ENCODE peak calls at places on chromosomes 13 and 19, in five cellular contexts. O, U, A, E and K are unnamed samples.

GRCh38 chr13:111516712-111517640 is 196.5 kb downstream of the TEX29 start:
- DNase-seq in O (no peak), U (no peak), A (no peak), E (no peak), K (no peak)

GRCh38 chr19:53394522-53394973 is 401 bp upstream of the ZNF765 start:
- DNase-seq in O (no peak), U (peak), A (peak), E (peak), K (peak)

GRCh38 chr13:111020021-111020420 is 95.1 kb upstream of the ARHGEF7 start:
- DNase-seq in O (no peak), U (no peak), A (no peak), E (no peak), K (no peak)

GRCh38 chr13:23159205-23159586 is 21.6 kb upstream of the SGCG start:
- DNase-seq in O (no peak), U (peak), A (peak), E (peak), K (peak)

GRCh38 chr13:28412981-28413380 is 81.9 kb downstream of the FLT1 start:
- DNase-seq in O (no peak), U (no peak), A (no peak), E (no peak), K (no peak)

GRCh38 chr19:45999653-46000121 is 4.4 kb downstream of the CCDC61 start:
- DNase-seq in O (no peak), U (peak), A (no peak), E (peak), K (peak)

GRCh38 chr13:97574926-97575325 is 141.0 kb downstream of the RAP2A start:
- DNase-seq in O (no peak), U (peak), A (peak), E (peak), K (no peak)

GRCh38 chr13:29474991-29475390 is 120.5 kb downstream of the SLC7A1 start:
- DNase-seq in O (no peak), U (no peak), A (no peak), E (no peak), K (no peak)

GRCh38 chr13:39943711-39944110 is 288.2 kb downstream of the COG6 start:
- DNase-seq in O (no peak), U (no peak), A (no peak), E (no peak), K (no peak)

GRCh38 chr13:114334305-114335053 is 20.2 kb downstream of the CHAMP1 start:
- DNase-seq in O (no peak), U (no peak), A (no peak), E (no peak), K (no peak)

GRCh38 chr13:38265135-38265497 is 84.5 kb upstream of the UFM1 start:
- DNase-seq in O (no peak), U (no peak), A (no peak), E (no peak), K (no peak)

GRCh38 chr19:29945017-29945416 is 3.0 kb downstream of the URI1 start:
- DNase-seq in O (no peak), U (no peak), A (no peak), E (no peak), K (no peak)

GRCh38 chr19:38889803-38890202 is 9.6 kb downstream of the SIRT2 start:
- DNase-seq in O (no peak), U (no peak), A (no peak), E (no peak), K (no peak)

GRCh38 chr19:23071087-23071511 is 45.7 kb upstream of the ZNF730 start:
- DNase-seq in O (no peak), U (peak), A (no peak), E (no peak), K (no peak)

GRCh38 chr13:113646921-113647340 is 11.1 kb downstream of the ATP4B start:
- DNase-seq in O (no peak), U (peak), A (no peak), E (no peak), K (no peak)

GRCh38 chr13:28250542-28250941 is 112.2 kb downstream of the PAN3 start:
- DNase-seq in O (no peak), U (no peak), A (no peak), E (no peak), K (no peak)

GRCh38 chr13:79724348-79725103 is 243.6 kb downstream of the NDFIP2 start:
- DNase-seq in O (no peak), U (no peak), A (peak), E (peak), K (no peak)

GRCh38 chr19:16628984-16629691 is 1.1 kb upstream of the MED26 start:
- DNase-seq in O (no peak), U (no peak), A (no peak), E (peak), K (peak)

GRCh38 chr19:31356587-31357314 is 7.5 kb upstream of the TSHZ3 start:
- DNase-seq in O (no peak), U (peak), A (no peak), E (no peak), K (peak)

GRCh38 chr13:39910833-39911232 is 255.4 kb downstream of the COG6 start:
- DNase-seq in O (no peak), U (no peak), A (no peak), E (no peak), K (no peak)

GRCh38 chr19:16033136-16033530 is 43.2 kb upstream of the TPM4 start:
- DNase-seq in O (no peak), U (no peak), A (no peak), E (no peak), K (no peak)

GRCh38 chr13:112883241-112883945 is 85.6 kb upstream of the MCF2L start:
- DNase-seq in O (no peak), U (no peak), A (no peak), E (no peak), K (no peak)

GRCh38 chr13:41054919-41055619 is 6.2 kb upstream of the WBP4 start:
- DNase-seq in O (no peak), U (no peak), A (no peak), E (peak), K (no peak)

GRCh38 chr13:99374994-99375805 is 68.0 kb upstream of the GPR183 start:
- DNase-seq in O (no peak), U (no peak), A (no peak), E (no peak), K (no peak)

GRCh38 chr19:13646758-13647157 is 117.6 kb upstream of the MRI1 start:
- DNase-seq in O (no peak), U (no peak), A (no peak), E (no peak), K (no peak)

GRCh38 chr13:92510416-92510815 is 716.2 kb upstream of the GPC6 start:
- DNase-seq in O (no peak), U (no peak), A (peak), E (no peak), K (no peak)

GRCh38 chr13:26853272-26853818 is 92.8 kb upstream of the GPR12 start:
- DNase-seq in O (no peak), U (no peak), A (no peak), E (peak), K (no peak)

GRCh38 chr13:94227255-94227879 is 252.1 kb downstream of the DCT start:
- DNase-seq in O (no peak), U (no peak), A (no peak), E (no peak), K (no peak)

GRCh38 chr13:110965038-110965754 is 50.3 kb upstream of the ANKRD10 start:
- DNase-seq in O (no peak), U (no peak), A (peak), E (peak), K (no peak)

GRCh38 chr19:50414850-50415660 is 3.7 kb upstream of the SPIB start:
- DNase-seq in O (no peak), U (peak), A (peak), E (peak), K (peak)

GRCh38 chr19:54160182-54160811 is 776 bp upstream of the LENG1 start:
- DNase-seq in O (no peak), U (no peak), A (peak), E (peak), K (no peak)

GRCh38 chr19:49151339-49152217 is 3.6 kb downstream of the HRC start:
- DNase-seq in O (peak), U (peak), A (peak), E (peak), K (peak)

GRCh38 chr19:611506-611869 is 21.8 kb downstream of the HCN2 start:
- DNase-seq in O (no peak), U (no peak), A (peak), E (no peak), K (no peak)

DNA sequence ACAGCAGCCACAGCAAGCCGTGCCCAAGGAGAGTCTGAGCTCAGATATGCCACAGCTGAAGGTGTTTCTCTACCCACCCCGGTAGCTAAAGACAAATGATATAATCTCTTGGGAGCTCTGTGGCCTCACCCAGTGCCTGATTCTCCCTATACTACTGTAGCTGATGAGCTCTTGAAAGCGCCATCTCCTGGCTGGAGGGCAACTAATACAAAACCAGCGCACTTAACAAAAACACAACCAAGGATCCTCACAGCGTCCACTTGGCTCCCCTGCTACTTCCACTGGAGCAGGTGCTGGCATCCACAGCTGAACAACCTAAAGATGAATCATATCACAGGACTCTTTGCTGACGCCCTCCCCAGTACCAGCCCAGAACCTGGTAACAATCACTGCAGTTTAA is 1212.0 kb downstream of the PCDH17 start:
- DNase-seq in O (no peak), U (no peak), A (no peak), E (no peak), K (no peak)
- TF ChIP-seq CTCF in O (no peak), U (no peak), A (no peak), E (no peak), K (no peak)

DNA sequence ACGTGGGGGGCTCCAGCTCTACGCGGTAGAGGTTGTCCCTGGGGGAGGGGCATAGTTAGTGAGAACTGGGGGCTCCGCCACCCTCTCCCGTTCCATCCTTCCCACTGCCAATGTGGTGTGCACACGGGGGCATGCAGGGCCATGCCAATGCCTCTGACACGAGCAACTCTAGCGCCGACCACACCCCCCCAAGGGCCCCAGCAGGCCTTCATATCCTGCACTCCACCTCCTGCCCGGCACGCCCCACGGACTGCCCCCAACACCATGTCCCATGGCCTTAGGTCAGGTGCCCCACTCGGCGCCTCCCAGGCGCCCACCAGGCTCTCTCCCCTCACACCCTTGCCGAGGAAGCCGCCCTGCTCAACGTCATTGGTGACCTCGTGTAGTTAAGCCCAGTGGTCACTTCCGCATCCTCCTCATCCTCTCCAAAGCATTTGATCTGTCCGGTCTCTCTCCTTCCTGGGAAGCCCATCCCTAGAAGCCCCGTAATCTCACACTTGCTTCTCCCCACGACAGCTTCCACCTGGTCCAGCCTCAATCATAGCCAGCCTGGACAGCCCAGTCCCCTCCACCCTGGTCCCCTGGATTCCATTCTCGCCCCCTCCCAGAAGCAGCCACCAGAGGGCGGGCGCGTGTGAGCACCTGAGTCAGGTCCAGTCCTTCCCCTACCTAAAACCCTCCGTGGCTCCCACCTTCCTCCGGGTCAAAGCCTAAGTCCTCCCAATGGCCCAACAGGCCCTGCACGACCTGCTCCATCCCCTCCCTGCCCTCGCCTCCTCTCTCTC is 2.1 kb downstream of the SEMA6B start:
- DNase-seq in O (no peak), U (peak), A (peak), E (peak), K (peak)
- TF ChIP-seq CTCF in O (peak), U (peak), A (peak), E (no peak), K (no peak)

GRCh38 chr19:6481541-6482342 is at the start of gene DENND1C:
- DNase-seq in O (no peak), U (peak), A (peak), E (peak), K (peak)
- TF ChIP-seq CTCF in O (peak), U (peak), A (peak), E (peak), K (peak)

DNA sequence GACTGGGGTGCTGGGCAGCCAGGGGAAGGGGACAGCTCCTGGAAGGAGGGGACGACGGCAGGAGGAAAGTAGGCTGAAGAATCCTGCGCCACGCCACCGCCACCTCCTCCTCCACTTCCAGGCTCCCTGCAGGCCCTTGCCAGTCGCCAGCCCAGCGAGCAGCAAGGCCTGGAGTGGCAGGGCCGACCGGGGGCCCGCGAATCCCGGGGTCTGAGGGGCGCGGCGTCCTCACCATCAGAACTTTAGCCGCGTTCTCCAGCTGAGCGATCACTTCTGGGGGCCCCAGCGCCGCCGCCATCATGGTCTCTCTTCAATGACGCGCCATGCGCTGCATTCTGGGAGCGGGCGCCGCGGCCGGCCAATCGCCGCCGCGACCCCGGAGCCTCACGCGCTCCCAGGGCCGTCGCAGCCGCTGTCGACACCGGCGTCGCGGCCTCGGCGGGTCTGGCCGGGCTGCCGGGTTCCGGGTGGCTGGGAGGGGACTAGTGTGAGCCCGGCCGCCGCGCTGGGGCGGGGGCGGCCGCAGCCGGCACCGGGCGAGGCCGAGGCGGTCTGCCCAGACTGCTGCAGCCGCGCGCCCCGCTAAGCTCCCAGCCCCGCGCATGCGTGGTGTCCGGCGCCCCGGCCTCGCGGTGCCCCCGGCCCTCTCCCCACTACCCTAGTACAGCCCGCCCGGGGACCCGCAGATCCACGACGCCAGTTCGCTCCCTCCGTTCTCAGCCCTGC is at the start of gene XPO4:
- DNase-seq in O (no peak), U (peak), A (peak), E (peak), K (peak)
- TF ChIP-seq CTCF in O (no peak), U (no peak), A (no peak), E (no peak), K (no peak)

GRCh38 chr19:2058570-2059421 is 7.8 kb upstream of the MKNK2 start:
- DNase-seq in O (no peak), U (no peak), A (no peak), E (no peak), K (no peak)
- TF ChIP-seq CTCF in O (no peak), U (no peak), A (no peak), E (no peak), K (no peak)

DNA sequence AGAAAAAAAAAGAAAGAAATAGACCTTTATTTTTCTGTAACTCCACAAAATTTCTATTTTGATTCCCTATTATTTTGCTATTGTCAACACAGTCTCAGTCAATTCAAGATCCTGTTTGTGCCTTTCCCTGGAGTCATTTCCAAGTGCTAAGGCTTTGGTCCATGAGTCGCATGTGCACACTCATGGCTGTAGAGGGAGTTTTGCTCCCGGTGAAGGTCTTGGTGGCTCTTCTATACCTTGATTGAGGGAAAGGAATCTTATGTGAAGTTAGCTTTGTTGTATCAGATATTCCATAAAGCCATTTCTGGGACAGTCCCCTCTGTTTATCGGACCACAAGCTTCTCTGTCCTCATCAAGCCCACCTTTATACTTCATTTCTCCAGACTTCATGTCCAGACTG is 58.7 kb upstream of the ALOX5AP start:
- DNase-seq in O (no peak), U (no peak), A (peak), E (peak), K (no peak)
- TF ChIP-seq CTCF in O (peak), U (no peak), A (peak), E (peak), K (peak)

GRCh38 chr13:44241638-44242037 is 132.0 kb upstream of the SERP2 start:
- DNase-seq in O (no peak), U (no peak), A (no peak), E (no peak), K (no peak)

GRCh38 chr13:44238011-44238421 is 135.6 kb upstream of the SERP2 start:
- DNase-seq in O (no peak), U (no peak), A (no peak), E (peak), K (no peak)

GRCh38 chr13:44240611-44241010 is 133.0 kb upstream of the SERP2 start:
- DNase-seq in O (no peak), U (no peak), A (no peak), E (no peak), K (no peak)

GRCh38 chr13:44244288-44244687 is 129.3 kb upstream of the SERP2 start:
- DNase-seq in O (no peak), U (no peak), A (peak), E (no peak), K (no peak)

DNA sequence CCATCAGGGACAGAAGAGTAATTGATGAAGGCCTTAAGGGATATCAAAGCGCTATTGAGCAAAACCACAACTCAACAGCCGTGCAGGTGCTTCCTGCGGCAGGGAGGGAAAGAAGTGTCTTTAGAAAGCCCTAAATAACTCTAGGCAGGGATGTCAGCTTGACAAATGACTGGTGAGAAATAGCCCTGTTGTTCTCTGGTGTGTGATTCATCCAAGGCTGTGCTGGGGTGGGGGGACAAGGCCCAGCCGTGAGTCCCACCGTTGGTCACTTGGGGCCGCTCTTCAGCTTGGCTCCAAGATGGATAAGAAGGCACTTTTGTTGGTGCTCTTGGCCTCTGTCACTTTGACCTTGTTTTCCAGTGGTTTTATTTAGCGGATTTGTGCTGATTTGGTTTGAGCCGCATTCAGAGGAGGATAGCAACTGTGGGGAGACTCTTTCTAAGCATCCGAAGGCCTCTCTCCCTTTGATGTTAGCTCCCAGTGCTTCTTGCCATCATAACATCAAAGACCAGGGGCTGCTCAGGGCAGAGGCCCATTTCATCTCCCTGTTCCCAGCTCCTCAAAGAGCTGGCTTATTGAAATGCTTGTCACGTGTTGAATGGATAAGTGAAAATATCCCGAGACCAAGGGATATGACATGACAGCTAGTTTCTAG is 130.3 kb upstream of the SERP2 start:
- DNase-seq in O (no peak), U (peak), A (peak), E (peak), K (peak)
- TF ChIP-seq CTCF in O (peak), U (no peak), A (peak), E (peak), K (peak)

DNA sequence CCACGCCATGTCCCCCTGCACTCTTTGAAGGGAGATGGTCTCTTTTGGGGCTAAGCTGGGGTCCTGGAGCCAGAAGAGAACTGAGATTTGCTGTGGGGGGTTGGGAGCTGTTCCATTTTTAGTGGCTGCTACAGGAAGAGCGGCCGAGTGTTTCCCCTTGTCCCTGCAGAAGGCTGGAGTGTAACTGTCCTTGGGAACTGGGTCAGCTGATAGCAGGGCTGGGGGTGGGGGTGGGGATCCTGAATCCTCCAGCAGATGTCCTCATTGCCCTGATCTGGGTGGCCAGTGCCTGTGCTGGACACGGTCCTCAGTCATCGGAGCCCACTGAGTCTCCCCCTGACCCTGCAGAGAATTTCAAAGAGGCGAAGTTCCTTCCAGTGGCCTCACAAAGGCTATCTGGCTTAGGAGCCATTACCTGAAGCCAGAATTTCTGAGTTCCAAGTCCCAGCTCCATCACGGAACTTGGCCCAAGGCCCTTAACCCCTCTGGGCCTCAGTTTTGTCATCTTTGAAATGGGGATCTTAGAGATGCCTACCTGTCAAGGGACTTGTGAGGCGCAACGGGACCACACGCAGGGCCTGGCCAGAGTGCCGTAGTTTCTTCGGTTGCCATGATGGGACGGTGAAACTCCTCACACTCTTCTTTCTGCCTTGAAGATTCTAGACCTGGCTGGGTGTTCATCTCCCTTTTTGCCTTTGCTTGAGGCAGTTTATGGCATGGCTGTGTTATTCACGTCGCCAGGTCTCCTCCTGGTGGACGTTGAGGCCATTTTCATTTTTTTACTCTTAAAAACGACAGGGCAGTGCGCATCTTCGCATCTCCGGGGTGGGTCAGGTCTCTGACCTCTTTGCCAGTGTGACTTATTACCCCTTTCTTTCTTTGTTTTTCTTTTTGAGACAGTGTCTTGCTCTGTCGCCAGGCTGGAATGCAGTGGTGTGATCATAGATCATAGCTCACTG is 51.9 kb downstream of the DNM2 start:
- DNase-seq in O (no peak), U (no peak), A (peak), E (peak), K (peak)
- TF ChIP-seq CTCF in O (no peak), U (no peak), A (peak), E (peak), K (no peak)